ENCODE peak calls at places on chromosomes 6 and 20, in seven cellular contexts. D is kidney tubule cell; Q is T-helper 17 cell; C is spleen; N is GM13976; W is T follicular helper cell; X is CD8-positive, alpha-beta T cell. T is an unnamed sample.

GRCh38 chr20:18831830-18832229 is 18.2 kb downstream of the SCP2D1 start:
- DNase-seq in C (no peak), D (peak), Q (no peak), N (no peak), X (no peak), W (no peak), T (no peak)

GRCh38 chr6:3326981-3327380 is 68.2 kb downstream of the PSMG4 start:
- DNase-seq in X (no peak), N (no peak), D (no peak), Q (no peak), C (peak), W (no peak), T (no peak)

GRCh38 chr6:166494757-166495486 is 91.6 kb downstream of the RAMACL start:
- DNase-seq in X (no peak), C (peak), D (no peak), Q (no peak), W (no peak), N (no peak), T (peak)

GRCh38 chr6:144661101-144661806 is 376.1 kb downstream of the UTRN start:
- DNase-seq in X (no peak), D (peak), C (no peak), Q (no peak), W (no peak), N (no peak), T (no peak)

GRCh38 chr6:139763468-139764214 is 389.2 kb upstream of the CITED2 start:
- DNase-seq in Q (no peak), N (no peak), X (no peak), C (no peak), W (no peak), D (no peak), T (no peak)

GRCh38 chr20:62366370-62367135 is 559 bp downstream of the LAMA5 start:
- DNase-seq in X (no peak), N (no peak), D (peak), Q (no peak), C (no peak), W (no peak), T (no peak)

GRCh38 chr6:41707565-41708200 is 27.7 kb downstream of the TFEB start:
- DNase-seq in W (no peak), C (peak), N (no peak), Q (no peak), D (no peak), X (peak), T (peak)

GRCh38 chr6:158939255-158940170 is 60.5 kb downstream of the RSPH3 start:
- DNase-seq in D (peak), C (peak), Q (no peak), X (no peak), N (peak), W (no peak), T (no peak)

GRCh38 chr20:17971571-17972013 is 2.8 kb downstream of the MGME1 start:
- DNase-seq in Q (no peak), W (no peak), D (peak), X (no peak), C (no peak), N (no peak), T (no peak)

GRCh38 chr6:127514396-127515227 is 4.5 kb downstream of the MTCL3 start:
- DNase-seq in W (peak), N (peak), X (no peak), C (peak), D (peak), Q (peak), T (peak)

GRCh38 chr20:46084805-46085792 is 4.7 kb downstream of the NCOA5 start:
- DNase-seq in Q (no peak), X (no peak), D (no peak), N (no peak), C (no peak), W (no peak), T (no peak)

GRCh38 chr6:150813993-150814359 is 51.5 kb upstream of the MTHFD1L start:
- DNase-seq in N (peak), Q (no peak), W (no peak), D (peak), C (no peak), X (no peak), T (no peak)

GRCh38 chr20:35306931-35307517 is 14.8 kb upstream of the FAM83C start:
- DNase-seq in D (peak), Q (no peak), C (no peak), X (no peak), W (no peak), N (no peak), T (peak)

GRCh38 chr6:1611322-1611571 is 1.5 kb downstream of the FOXC1 start:
- DNase-seq in D (peak), N (no peak), C (no peak), X (no peak), W (no peak), Q (no peak), T (no peak)

GRCh38 chr6:169841251-169841650 is 89.8 kb downstream of the ERMARD start:
- DNase-seq in W (no peak), Q (no peak), N (no peak), X (no peak), D (no peak), C (peak), T (no peak)

GRCh38 chr6:18990313-18990978 is 603.3 kb downstream of the RNF144B start:
- DNase-seq in C (peak), D (peak), Q (no peak), W (no peak), N (peak), X (no peak), T (peak)

GRCh38 chr6:134619789-134620188 is 301.9 kb upstream of the SGK1 start:
- DNase-seq in C (no peak), Q (no peak), W (no peak), D (peak), N (no peak), X (no peak), T (no peak)

GRCh38 chr6:110415297-110415916 is at the start of gene DDO:
- DNase-seq in X (no peak), D (peak), N (no peak), W (no peak), C (peak), Q (no peak), T (no peak)

GRCh38 chr6:84428300-84428907 is 201.0 kb upstream of the CEP162 start:
- DNase-seq in C (no peak), Q (no peak), N (peak), X (no peak), D (peak), W (no peak), T (no peak)

GRCh38 chr20:63381781-63382431 is 20.8 kb upstream of the CHRNA4 start:
- DNase-seq in Q (peak), X (peak), C (no peak), N (peak), D (no peak), W (peak), T (peak)

GRCh38 chr6:53718597-53719460 is 53.3 kb upstream of the KLHL31 start:
- DNase-seq in C (no peak), Q (no peak), D (peak), N (peak), W (no peak), X (no peak), T (no peak)

GRCh38 chr20:42191140-42191860 is 573.1 kb upstream of the CHD6 start:
- DNase-seq in W (no peak), X (no peak), Q (no peak), D (peak), N (no peak), C (no peak), T (no peak)

GRCh38 chr6:120302041-120302440 is 952.5 kb upstream of the MAN1A1 start:
- DNase-seq in N (no peak), Q (no peak), W (no peak), C (no peak), D (peak), X (no peak), T (no peak)

GRCh38 chr20:47456952-47457724 is 44.5 kb upstream of the NCOA3 start:
- DNase-seq in W (no peak), C (no peak), N (no peak), Q (no peak), D (peak), X (no peak), T (no peak)

GRCh38 chr6:112539355-112539754 is 192.2 kb downstream of the RFPL4B start:
- DNase-seq in W (no peak), Q (no peak), N (no peak), C (no peak), X (no peak), D (no peak), T (no peak)

GRCh38 chr6:94859924-94860323 is 717.4 kb upstream of the MANEA start:
- DNase-seq in D (no peak), C (no peak), W (no peak), X (no peak), Q (no peak), N (no peak), T (no peak)

GRCh38 chr6:3729603-3730344 is 21.7 kb downstream of the PXDC1 start:
- DNase-seq in C (peak), X (no peak), D (no peak), Q (no peak), W (no peak), N (no peak), T (no peak)